ENCODE peak calls at places on chromosomes 11 and 22, in eight cellular contexts. G is fibroblast of lung, J is DND-41, C is psoas muscle, I is osteoblast, V is sigmoid colon, E is AG04450, L is neural progenitor cell. W is an unnamed sample.

GRCh38 chr11:69321877-69322350 is 28.0 kb downstream of the MYEOV start:
- DNase-seq in G (peak; percentile 98), J (no peak), C (no peak), I (peak; percentile 96), V (peak; percentile 39), E (peak; percentile 59), L (no peak), W (peak; percentile 61)

GRCh38 chr11:1761110-1761856 is 2.4 kb downstream of the CTSD start:
- DNase-seq in G (no peak), J (no peak), C (peak; percentile 15), I (peak; percentile 88), V (no peak), E (no peak), L (no peak), W (no peak)

GRCh38 chr11:34439521-34440258 is 956 bp downstream of the CAT start:
- DNase-seq in G (no peak), J (no peak), C (no peak), I (no peak), V (no peak), E (no peak), L (no peak), W (no peak)

GRCh38 chr11:132353255-132353654 is 982.8 kb downstream of the NTM start:
- DNase-seq in G (no peak), J (no peak), C (no peak), I (no peak), V (no peak), E (no peak), L (no peak), W (no peak)

GRCh38 chr11:11577932-11578331 is 43.9 kb downstream of the GALNT18 start:
- DNase-seq in G (no peak), J (no peak), C (no peak), I (no peak), V (no peak), E (no peak), L (no peak), W (peak; percentile 22)

GRCh38 chr11:5694642-5695041 is 5.1 kb downstream of the TRIM22 start:
- DNase-seq in G (no peak), J (no peak), C (no peak), I (no peak), V (no peak), E (no peak), L (no peak), W (no peak)

GRCh38 chr11:1168721-1169161 is 11.0 kb downstream of the MUC5AC start:
- DNase-seq in G (no peak), J (no peak), C (no peak), I (peak; percentile 50), V (peak; percentile 57), E (no peak), L (no peak), W (no peak)

GRCh38 chr11:134950692-134951304 is 538.8 kb upstream of the B3GAT1 start:
- DNase-seq in G (peak; percentile 79), J (no peak), C (no peak), I (no peak), V (no peak), E (no peak), L (peak; percentile 26), W (peak; percentile 10)

GRCh38 chr11:60960405-60960804 is 8.4 kb upstream of the SLC15A3 start:
- DNase-seq in G (no peak), J (no peak), C (no peak), I (no peak), V (no peak), E (no peak), L (no peak), W (no peak)

GRCh38 chr11:117197516-117198456 is 1.4 kb upstream of the TAGLN start:
- DNase-seq in G (peak; percentile 53), J (no peak), C (no peak), I (peak; percentile 77), V (peak; percentile 95), E (no peak), L (peak; percentile 76), W (peak; percentile 29)

GRCh38 chr22:33105501-33105911 is 47.3 kb upstream of the SYN3 start:
- DNase-seq in G (peak; percentile 6), J (no peak), C (no peak), I (no peak), V (no peak), E (no peak), L (no peak), W (peak; percentile 24)

GRCh38 chr11:13008625-13009475 is at the start of gene RASSF10:
- DNase-seq in G (peak; percentile 70), J (no peak), C (peak; percentile 41), I (peak; percentile 85), V (peak; percentile 63), E (no peak), L (peak; percentile 94), W (peak; percentile 91)

GRCh38 chr11:122717264-122717867 is 61.8 kb downstream of the UBASH3B start:
- DNase-seq in G (no peak), J (peak; percentile 92), C (no peak), I (peak; percentile 14), V (no peak), E (no peak), L (no peak), W (no peak)

GRCh38 chr11:62398011-62398994 is 20.5 kb upstream of the SCGB1A1 start:
- DNase-seq in G (peak; percentile 73), J (no peak), C (peak; percentile 67), I (peak; percentile 82), V (peak; percentile 76), E (no peak), L (no peak), W (no peak)

GRCh38 chr11:2855162-2855561 is 30.4 kb downstream of the CDKN1C start:
- DNase-seq in G (no peak), J (no peak), C (no peak), I (no peak), V (no peak), E (no peak), L (no peak), W (no peak)

GRCh38 chr11:17929171-17929570 is 83.7 kb downstream of the SERGEF start:
- DNase-seq in G (no peak), J (no peak), C (no peak), I (no peak), V (no peak), E (no peak), L (no peak), W (no peak)

GRCh38 chr22:33748714-33749113 is 171.6 kb downstream of the LARGE1 start:
- DNase-seq in G (no peak), J (no peak), C (no peak), I (no peak), V (no peak), E (no peak), L (no peak), W (no peak)

DNA sequence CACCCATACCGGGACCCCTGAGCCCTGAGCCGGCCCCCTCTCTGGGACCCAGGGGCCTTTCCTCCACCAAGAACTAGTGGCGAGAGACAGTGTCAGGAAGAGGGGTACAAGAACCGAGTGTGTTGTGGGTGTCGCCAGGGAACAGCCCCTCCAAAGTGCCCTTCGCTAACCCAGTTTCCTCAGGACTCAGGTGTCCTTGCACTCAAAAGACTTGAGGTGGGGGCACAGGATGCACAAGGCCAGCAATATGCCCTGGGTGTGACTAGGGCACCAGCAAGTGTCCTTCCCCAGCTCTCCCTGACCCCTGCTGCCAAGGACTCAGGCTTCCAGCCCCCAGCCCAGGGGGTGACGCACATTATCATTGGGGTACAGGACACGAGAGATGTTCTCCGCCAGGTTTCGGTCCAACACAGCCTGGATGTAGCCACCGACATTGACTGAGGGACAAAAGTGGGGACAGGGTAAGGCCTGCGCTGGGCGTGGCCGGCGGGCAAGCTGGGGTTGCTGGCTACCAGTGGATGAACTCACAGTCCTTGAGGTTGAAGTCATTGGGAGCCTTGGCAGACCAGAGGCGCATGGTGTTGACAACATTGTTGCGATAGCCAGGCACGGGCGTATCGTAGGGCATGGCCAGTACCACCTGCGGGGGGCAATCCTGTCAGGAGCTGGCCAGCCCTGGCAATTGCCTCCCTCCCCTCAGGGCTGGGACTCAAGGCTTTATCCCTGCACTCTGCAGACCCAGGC is 4.7 kb downstream of the PYGM start:
- DNase-seq in G (no peak), J (no peak), C (peak; percentile 35), I (peak; percentile 87), V (peak; percentile 57), E (no peak), L (no peak), W (no peak)
- H3K4me3 ChIP-seq in G (no peak overlapping the region), J (no peak overlapping the region), C (peak overlapping the region; percentile 25), I (no peak overlapping the region), V (no peak overlapping the region), E (no peak overlapping the region), L (no peak overlapping the region), W (no peak overlapping the region)

GRCh38 chr11:131038597-131038996 is 122.3 kb upstream of the SNX19 start:
- DNase-seq in G (peak; percentile 3), J (no peak), C (no peak), I (peak; percentile 59), V (no peak), E (no peak), L (peak; percentile 51), W (peak; percentile 67)
- TF ChIP-seq CTCF in G (no peak), J (peak; percentile 34), C (no peak), I (peak; percentile 46), V (no peak), E (no peak), L (peak; percentile 61), W (peak; percentile 46)

DNA sequence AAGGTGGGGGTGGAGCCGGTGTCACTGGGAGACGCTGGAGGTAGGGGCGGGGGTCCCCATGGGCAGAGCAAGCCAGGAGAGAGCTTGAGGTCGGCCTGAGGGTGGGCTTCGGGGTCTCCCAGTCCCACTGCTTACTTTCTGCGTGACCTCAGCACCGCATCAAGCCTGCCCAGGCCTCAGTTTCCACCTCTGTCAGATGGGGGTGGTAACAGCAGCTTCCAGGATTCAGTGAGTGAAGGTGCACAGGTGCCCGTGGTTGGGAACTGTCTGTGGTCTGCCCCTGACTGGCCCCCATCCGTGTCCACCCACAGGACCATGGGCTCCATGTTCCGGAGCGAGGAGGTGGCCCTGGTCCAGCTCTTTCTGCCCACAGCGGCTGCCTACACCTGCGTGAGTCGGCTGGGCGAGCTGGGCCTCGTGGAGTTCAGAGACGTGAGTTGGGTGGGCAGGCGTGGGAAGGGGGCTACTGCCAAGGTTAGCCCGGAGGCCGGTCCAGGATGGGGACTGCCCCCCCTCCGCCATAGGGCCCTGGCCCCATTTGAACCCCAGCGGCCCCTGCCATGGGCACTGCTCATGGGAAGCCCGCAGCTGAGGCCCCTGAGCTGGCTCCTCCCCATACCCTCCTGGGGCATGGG is 2.2 kb downstream of the TCIRG1 start:
- DNase-seq in G (no peak), J (no peak), C (peak; percentile 18), I (peak; percentile 77), V (peak; percentile 72), E (no peak), L (no peak), W (no peak)
- H3K4me3 ChIP-seq in G (peak overlapping the region; percentile 88), J (no peak overlapping the region), C (peak overlapping the region; percentile 75), I (peak overlapping the region; percentile 86), V (peak overlapping the region; percentile 77), E (peak overlapping the region; percentile 70), L (no peak overlapping the region), W (peak overlapping the region; percentile 71)

DNA sequence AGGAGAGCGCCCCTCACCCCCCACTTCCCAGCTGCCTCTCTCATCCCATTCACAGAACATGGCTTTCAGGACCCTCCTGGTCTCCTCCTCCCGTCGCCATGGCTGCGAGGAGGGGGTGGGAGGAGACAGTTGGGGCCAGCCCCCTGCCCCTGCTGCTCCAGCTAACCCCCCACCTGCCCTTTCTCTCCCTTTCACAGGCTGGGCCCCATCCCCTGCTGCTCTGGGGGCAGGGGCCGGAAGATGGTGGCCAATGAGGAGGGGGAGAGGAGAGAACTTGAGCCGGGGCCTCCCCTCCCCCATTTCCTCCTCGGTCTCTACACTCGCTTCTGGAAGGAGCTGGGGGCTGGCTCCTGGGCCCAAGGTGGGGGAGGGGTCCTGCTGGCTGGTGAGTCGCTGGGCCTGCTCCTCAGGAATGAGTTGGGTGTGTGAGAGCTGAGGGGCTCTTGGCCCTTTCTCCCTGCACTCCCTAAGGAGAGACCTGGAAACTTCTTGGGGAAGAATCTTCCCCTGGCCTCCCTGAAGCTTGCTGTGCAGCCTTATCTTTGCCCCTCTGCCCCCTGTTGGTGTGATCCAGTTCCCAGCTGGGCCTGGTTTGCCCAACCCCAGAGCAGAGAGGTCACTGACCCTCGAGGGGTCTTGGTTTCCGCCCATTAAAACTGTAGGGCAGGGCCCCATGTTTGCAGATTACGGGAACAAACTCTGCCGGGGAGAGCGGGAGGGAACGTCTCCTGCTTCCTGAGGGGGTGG is 10.2 kb downstream of the YPEL4 start:
- DNase-seq in G (peak; percentile 68), J (peak; percentile 98), C (no peak), I (peak; percentile 90), V (no peak), E (no peak), L (peak; percentile 98), W (no peak)
- TF ChIP-seq CTCF in G (no peak), J (peak; percentile 49), C (no peak), I (peak; percentile 11), V (no peak), E (no peak), L (peak; percentile 32), W (peak; percentile 4)

W was measured in epithelial cell of esophagus.